ENCODE peak calls at places on chromosomes 1 and 21, in five cellular contexts. One of them, this sample, is unnamed.

GRCh38 chr1:161351482-161351881 is 16.2 kb downstream of the CFAP126 start:
- DNase-seq in glutamatergic neuron: no peak
- DNase-seq in AG09309: no peak
- DNase-seq in mammary epithelial cell: no peak
- DNase-seq in endothelial cell: no peak
- DNase-seq in this sample: no peak

GRCh38 chr1:192588546-192588945 is 13.0 kb downstream of the RGS1 start:
- DNase-seq in glutamatergic neuron: no peak
- DNase-seq in AG09309: no peak
- DNase-seq in mammary epithelial cell: no peak
- DNase-seq in endothelial cell: no peak
- DNase-seq in this sample: no peak

GRCh38 chr21:34881894-34882371 is 167.2 kb downstream of the RUNX1 start:
- DNase-seq in glutamatergic neuron: no peak
- DNase-seq in AG09309: no peak
- DNase-seq in mammary epithelial cell: peak
- DNase-seq in endothelial cell: no peak
- DNase-seq in this sample: no peak

GRCh38 chr1:5989286-5989605 is 3.0 kb downstream of the NPHP4 start:
- DNase-seq in glutamatergic neuron: no peak
- DNase-seq in AG09309: no peak
- DNase-seq in mammary epithelial cell: no peak
- DNase-seq in endothelial cell: no peak
- DNase-seq in this sample: no peak

GRCh38 chr1:10033359-10033845 is 644 bp downstream of the UBE4B start:
- DNase-seq in glutamatergic neuron: peak
- DNase-seq in AG09309: no peak
- DNase-seq in mammary epithelial cell: peak
- DNase-seq in endothelial cell: peak
- DNase-seq in this sample: no peak

GRCh38 chr1:222464841-222465210 is 83.1 kb downstream of the HHIPL2 start:
- DNase-seq in glutamatergic neuron: peak
- DNase-seq in AG09309: peak
- DNase-seq in mammary epithelial cell: no peak
- DNase-seq in endothelial cell: peak
- DNase-seq in this sample: peak

GRCh38 chr1:168637350-168637991 is 61.1 kb downstream of the XCL1 start:
- DNase-seq in glutamatergic neuron: no peak
- DNase-seq in AG09309: peak
- DNase-seq in mammary epithelial cell: peak
- DNase-seq in endothelial cell: peak
- DNase-seq in this sample: no peak

GRCh38 chr1:89990976-89991831 is 3.7 kb upstream of the ZNF326 start:
- DNase-seq in glutamatergic neuron: no peak
- DNase-seq in AG09309: no peak
- DNase-seq in mammary epithelial cell: peak
- DNase-seq in endothelial cell: no peak
- DNase-seq in this sample: no peak

GRCh38 chr1:2503554-2504223 is 22.7 kb downstream of the PANK4 start:
- DNase-seq in glutamatergic neuron: no peak
- DNase-seq in AG09309: no peak
- DNase-seq in mammary epithelial cell: no peak
- DNase-seq in endothelial cell: no peak
- DNase-seq in this sample: no peak

GRCh38 chr1:55916480-55916879 is 662.9 kb downstream of the PLPP3 start:
- DNase-seq in glutamatergic neuron: no peak
- DNase-seq in AG09309: peak
- DNase-seq in mammary epithelial cell: peak
- DNase-seq in endothelial cell: no peak
- DNase-seq in this sample: no peak

GRCh38 chr1:27137022-27137542 is 17.8 kb downstream of the SLC9A1 start:
- DNase-seq in glutamatergic neuron: no peak
- DNase-seq in AG09309: no peak
- DNase-seq in mammary epithelial cell: no peak
- DNase-seq in endothelial cell: no peak
- DNase-seq in this sample: peak

GRCh38 chr1:63274979-63275378 is 47.4 kb upstream of the FOXD3 start:
- DNase-seq in glutamatergic neuron: no peak
- DNase-seq in AG09309: no peak
- DNase-seq in mammary epithelial cell: no peak
- DNase-seq in endothelial cell: no peak
- DNase-seq in this sample: no peak

GRCh38 chr1:32817815-32818786 is 648 bp downstream of the S100PBP start:
- DNase-seq in glutamatergic neuron: peak
- DNase-seq in AG09309: no peak
- DNase-seq in mammary epithelial cell: peak
- DNase-seq in endothelial cell: peak
- DNase-seq in this sample: peak

GRCh38 chr1:62177621-62178020 is 17.0 kb upstream of the L1TD1 start:
- DNase-seq in glutamatergic neuron: no peak
- DNase-seq in AG09309: no peak
- DNase-seq in mammary epithelial cell: no peak
- DNase-seq in endothelial cell: no peak
- DNase-seq in this sample: no peak

GRCh38 chr21:33114276-33114675 is 44.3 kb downstream of the OLIG1 start:
- DNase-seq in glutamatergic neuron: no peak
- DNase-seq in AG09309: no peak
- DNase-seq in mammary epithelial cell: no peak
- DNase-seq in endothelial cell: no peak
- DNase-seq in this sample: no peak

GRCh38 chr1:236833593-236833992 is 38.5 kb downstream of the MTR start:
- DNase-seq in glutamatergic neuron: no peak
- DNase-seq in AG09309: no peak
- DNase-seq in mammary epithelial cell: no peak
- DNase-seq in endothelial cell: no peak
- DNase-seq in this sample: no peak

GRCh38 chr21:45537111-45537745 is 5.0 kb downstream of the SLC19A1 start:
- DNase-seq in glutamatergic neuron: peak
- DNase-seq in AG09309: no peak
- DNase-seq in mammary epithelial cell: no peak
- DNase-seq in endothelial cell: no peak
- DNase-seq in this sample: no peak

GRCh38 chr1:201295861-201296260 is 12.6 kb downstream of the PKP1 start:
- DNase-seq in glutamatergic neuron: no peak
- DNase-seq in AG09309: no peak
- DNase-seq in mammary epithelial cell: peak
- DNase-seq in endothelial cell: no peak
- DNase-seq in this sample: no peak

GRCh38 chr1:10283318-10283984 is 73.1 kb downstream of the KIF1B start:
- DNase-seq in glutamatergic neuron: no peak
- DNase-seq in AG09309: no peak
- DNase-seq in mammary epithelial cell: no peak
- DNase-seq in endothelial cell: no peak
- DNase-seq in this sample: peak

GRCh38 chr1:243267346-243268283 is 11.8 kb downstream of the SDCCAG8 start:
- DNase-seq in glutamatergic neuron: no peak
- DNase-seq in AG09309: no peak
- DNase-seq in mammary epithelial cell: no peak
- DNase-seq in endothelial cell: no peak
- DNase-seq in this sample: no peak

GRCh38 chr21:44267655-44268142 is 6.0 kb upstream of the DNMT3L start:
- DNase-seq in glutamatergic neuron: peak
- DNase-seq in AG09309: no peak
- DNase-seq in mammary epithelial cell: no peak
- DNase-seq in endothelial cell: no peak
- DNase-seq in this sample: peak

GRCh38 chr1:55636691-55637090 is 421.5 kb upstream of the USP24 start:
- DNase-seq in glutamatergic neuron: no peak
- DNase-seq in AG09309: no peak
- DNase-seq in mammary epithelial cell: peak
- DNase-seq in endothelial cell: no peak
- DNase-seq in this sample: no peak

GRCh38 chr1:79551321-79551720 is 544.8 kb upstream of the ADGRL4 start:
- DNase-seq in glutamatergic neuron: no peak
- DNase-seq in AG09309: no peak
- DNase-seq in mammary epithelial cell: no peak
- DNase-seq in endothelial cell: no peak
- DNase-seq in this sample: no peak

GRCh38 chr1:62905309-62905708 is 121.4 kb downstream of the ATG4C start:
- DNase-seq in glutamatergic neuron: no peak
- DNase-seq in AG09309: no peak
- DNase-seq in mammary epithelial cell: no peak
- DNase-seq in endothelial cell: no peak
- DNase-seq in this sample: no peak

DNA sequence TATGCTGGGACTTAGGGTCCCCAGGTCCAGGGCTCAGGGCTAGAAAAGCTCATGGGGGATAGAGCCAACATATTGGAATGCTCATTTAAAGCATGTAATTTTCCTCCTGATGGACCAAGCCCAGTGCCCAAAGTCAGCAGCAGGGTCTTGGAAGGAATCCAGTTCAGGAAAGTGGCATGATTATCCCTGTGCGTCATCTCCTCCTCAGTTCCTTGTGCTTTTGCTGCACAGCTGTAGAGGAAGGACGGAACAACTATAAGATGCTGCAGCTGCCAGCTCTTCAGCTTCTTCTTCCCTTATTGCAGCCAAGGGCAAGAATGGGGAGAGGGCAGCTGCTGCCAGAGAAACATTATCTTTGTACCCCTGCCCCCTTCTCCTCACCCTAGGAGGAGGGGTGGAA is 58.4 kb downstream of the OVGP1 start:
- DNase-seq in glutamatergic neuron: no peak
- DNase-seq in AG09309: no peak
- DNase-seq in mammary epithelial cell: no peak
- DNase-seq in endothelial cell: no peak
- DNase-seq in this sample: no peak
- TF ChIP-seq CTCF in glutamatergic neuron: no peak
- TF ChIP-seq CTCF in AG09309: no peak
- TF ChIP-seq CTCF in mammary epithelial cell: no peak
- TF ChIP-seq CTCF in endothelial cell: no peak
- TF ChIP-seq CTCF in this sample: no peak

GRCh38 chr1:43312638-43313515 is 12.1 kb downstream of the TIE1 start:
- DNase-seq in glutamatergic neuron: no peak
- DNase-seq in AG09309: no peak
- DNase-seq in mammary epithelial cell: no peak
- DNase-seq in endothelial cell: no peak
- DNase-seq in this sample: no peak

GRCh38 chr1:43314233-43314632 is 13.5 kb downstream of the TIE1 start:
- DNase-seq in glutamatergic neuron: no peak
- DNase-seq in AG09309: no peak
- DNase-seq in mammary epithelial cell: no peak
- DNase-seq in endothelial cell: no peak
- DNase-seq in this sample: no peak

GRCh38 chr1:43315481-43315880 is 14.7 kb downstream of the TIE1 start:
- DNase-seq in glutamatergic neuron: no peak
- DNase-seq in AG09309: no peak
- DNase-seq in mammary epithelial cell: no peak
- DNase-seq in endothelial cell: no peak
- DNase-seq in this sample: no peak

GRCh38 chr1:43312212-43312623 is 11.4 kb downstream of the TIE1 start:
- DNase-seq in glutamatergic neuron: no peak
- DNase-seq in AG09309: no peak
- DNase-seq in mammary epithelial cell: no peak
- DNase-seq in endothelial cell: no peak
- DNase-seq in this sample: no peak

GRCh38 chr1:43313771-43314170 is 13.0 kb downstream of the TIE1 start:
- DNase-seq in glutamatergic neuron: no peak
- DNase-seq in AG09309: no peak
- DNase-seq in mammary epithelial cell: no peak
- DNase-seq in endothelial cell: no peak
- DNase-seq in this sample: no peak
- TF ChIP-seq CTCF in glutamatergic neuron: no peak
- TF ChIP-seq CTCF in AG09309: no peak
- TF ChIP-seq CTCF in mammary epithelial cell: no peak
- TF ChIP-seq CTCF in endothelial cell: no peak
- TF ChIP-seq CTCF in this sample: no peak

GRCh38 chr1:24251501-24251900 is 64.4 kb upstream of the IFNLR1 start:
- DNase-seq in glutamatergic neuron: no peak
- DNase-seq in AG09309: no peak
- DNase-seq in mammary epithelial cell: no peak
- DNase-seq in endothelial cell: no peak
- DNase-seq in this sample: no peak

GRCh38 chr1:24255226-24255625 is 63.9 kb upstream of the GRHL3 start:
- DNase-seq in glutamatergic neuron: no peak
- DNase-seq in AG09309: no peak
- DNase-seq in mammary epithelial cell: no peak
- DNase-seq in endothelial cell: no peak
- DNase-seq in this sample: no peak

GRCh38 chr1:24252185-24252584 is 65.1 kb upstream of the IFNLR1 start:
- DNase-seq in glutamatergic neuron: no peak
- DNase-seq in AG09309: no peak
- DNase-seq in mammary epithelial cell: no peak
- DNase-seq in endothelial cell: no peak
- DNase-seq in this sample: no peak

GRCh38 chr1:24254783-24255182 is 64.4 kb upstream of the GRHL3 start:
- DNase-seq in glutamatergic neuron: no peak
- DNase-seq in AG09309: no peak
- DNase-seq in mammary epithelial cell: no peak
- DNase-seq in endothelial cell: no peak
- DNase-seq in this sample: no peak

DNA sequence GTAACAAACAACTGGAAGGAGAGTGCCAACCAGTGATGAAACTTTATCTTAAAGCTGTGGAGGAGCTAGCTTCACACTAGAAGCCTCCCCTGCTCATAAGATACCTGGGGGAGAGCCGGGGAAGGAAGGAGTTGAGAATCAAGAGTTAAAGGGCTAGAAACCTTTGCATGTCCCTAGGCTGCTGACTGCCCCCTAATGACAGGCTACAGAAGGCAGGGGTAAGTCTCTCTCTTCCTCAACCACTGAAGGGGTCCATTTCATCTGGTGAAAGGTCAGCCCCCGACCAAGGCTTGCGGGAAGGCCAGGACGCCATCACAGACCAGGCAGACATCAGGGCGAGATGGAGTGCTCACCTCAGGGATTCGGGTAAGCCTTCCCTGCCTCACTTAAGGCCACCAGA is 65.6 kb upstream of the GRHL3 start:
- DNase-seq in glutamatergic neuron: no peak
- DNase-seq in AG09309: no peak
- DNase-seq in mammary epithelial cell: no peak
- DNase-seq in endothelial cell: no peak
- DNase-seq in this sample: no peak
- TF ChIP-seq CTCF in glutamatergic neuron: no peak
- TF ChIP-seq CTCF in AG09309: no peak
- TF ChIP-seq CTCF in mammary epithelial cell: no peak
- TF ChIP-seq CTCF in endothelial cell: no peak
- TF ChIP-seq CTCF in this sample: no peak

GRCh38 chr1:226455843-226456242 is 48.0 kb upstream of the PARP1 start:
- DNase-seq in glutamatergic neuron: no peak
- DNase-seq in AG09309: no peak
- DNase-seq in mammary epithelial cell: no peak
- DNase-seq in endothelial cell: no peak
- DNase-seq in this sample: no peak

GRCh38 chr1:226452981-226453380 is 45.1 kb upstream of the PARP1 start:
- DNase-seq in glutamatergic neuron: no peak
- DNase-seq in AG09309: no peak
- DNase-seq in mammary epithelial cell: no peak
- DNase-seq in endothelial cell: no peak
- DNase-seq in this sample: no peak

DNA sequence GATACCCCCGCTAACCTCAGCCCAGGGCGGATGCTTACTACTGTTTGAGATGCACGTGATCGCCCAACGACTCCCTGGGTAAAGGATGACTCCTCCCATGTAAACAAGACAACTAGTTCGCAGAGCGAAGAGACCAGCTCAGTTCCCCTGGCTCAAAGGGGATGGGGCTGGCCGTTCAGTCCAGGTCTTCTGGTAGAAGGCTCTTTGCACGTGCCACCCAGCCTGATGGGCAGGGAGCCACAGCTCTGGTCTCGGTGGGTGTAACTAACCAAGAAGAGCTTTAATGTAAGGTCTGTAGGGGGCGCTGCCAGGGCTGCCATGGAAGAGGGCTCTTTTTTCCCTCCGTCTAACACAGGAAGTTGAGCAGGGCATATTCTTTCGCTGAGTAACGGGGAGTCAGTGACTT is 49.4 kb upstream of the PARP1 start:
- DNase-seq in glutamatergic neuron: no peak
- DNase-seq in AG09309: no peak
- DNase-seq in mammary epithelial cell: no peak
- DNase-seq in endothelial cell: peak
- DNase-seq in this sample: peak
- TF ChIP-seq CTCF in glutamatergic neuron: no peak
- TF ChIP-seq CTCF in AG09309: peak
- TF ChIP-seq CTCF in mammary epithelial cell: no peak
- TF ChIP-seq CTCF in endothelial cell: peak
- TF ChIP-seq CTCF in this sample: peak